ENCODE peak calls at places on chromosomes 7 and 10, in eight cellular contexts. One of them, this sample, is unnamed.

GRCh38 chr10:31939797-31940708 is 11.4 kb upstream of the ARHGAP12 start:
- DNase-seq in GM12865: no peak
- DNase-seq in neural progenitor cell: no peak
- DNase-seq in cardiac fibroblast: peak
- DNase-seq in Caco-2: no peak
- DNase-seq in GM06990: no peak
- DNase-seq in lower leg skin: no peak
- DNase-seq in ascending aorta: no peak
- DNase-seq in this sample: no peak

GRCh38 chr7:30179016-30179436 is 44.2 kb downstream of the MTURN start:
- DNase-seq in GM06990: peak
- DNase-seq in cardiac fibroblast: no peak
- DNase-seq in GM12865: peak
- DNase-seq in ascending aorta: no peak
- DNase-seq in neural progenitor cell: no peak
- DNase-seq in lower leg skin: no peak
- DNase-seq in Caco-2: no peak
- DNase-seq in this sample: no peak

GRCh38 chr10:122981066-122981464 is 864 bp downstream of the PSTK start:
- DNase-seq in Caco-2: no peak
- DNase-seq in cardiac fibroblast: peak
- DNase-seq in GM06990: no peak
- DNase-seq in neural progenitor cell: peak
- DNase-seq in ascending aorta: no peak
- DNase-seq in lower leg skin: no peak
- DNase-seq in GM12865: peak
- DNase-seq in this sample: no peak

GRCh38 chr10:92181575-92181974 is 109.3 kb downstream of the CPEB3 start:
- DNase-seq in cardiac fibroblast: peak
- DNase-seq in neural progenitor cell: no peak
- DNase-seq in Caco-2: no peak
- DNase-seq in GM06990: peak
- DNase-seq in lower leg skin: no peak
- DNase-seq in GM12865: peak
- DNase-seq in ascending aorta: no peak
- DNase-seq in this sample: no peak

GRCh38 chr7:69664433-69664832 is 66.2 kb downstream of the AUTS2 start:
- DNase-seq in lower leg skin: no peak
- DNase-seq in cardiac fibroblast: no peak
- DNase-seq in neural progenitor cell: no peak
- DNase-seq in GM12865: peak
- DNase-seq in ascending aorta: no peak
- DNase-seq in Caco-2: no peak
- DNase-seq in GM06990: no peak
- DNase-seq in this sample: no peak

GRCh38 chr10:69506834-69507643 is 55.8 kb downstream of the TSPAN15 start:
- DNase-seq in ascending aorta: no peak
- DNase-seq in GM12865: no peak
- DNase-seq in cardiac fibroblast: peak
- DNase-seq in Caco-2: peak
- DNase-seq in GM06990: no peak
- DNase-seq in neural progenitor cell: no peak
- DNase-seq in lower leg skin: peak
- DNase-seq in this sample: no peak

GRCh38 chr7:4712371-4713182 is 30.5 kb downstream of the FOXK1 start:
- DNase-seq in GM12865: peak
- DNase-seq in ascending aorta: no peak
- DNase-seq in neural progenitor cell: no peak
- DNase-seq in GM06990: no peak
- DNase-seq in cardiac fibroblast: peak
- DNase-seq in Caco-2: no peak
- DNase-seq in lower leg skin: no peak
- DNase-seq in this sample: no peak

GRCh38 chr10:71667374-71667750 is 52.2 kb downstream of the C10orf105 start:
- DNase-seq in cardiac fibroblast: no peak
- DNase-seq in GM06990: no peak
- DNase-seq in neural progenitor cell: no peak
- DNase-seq in ascending aorta: no peak
- DNase-seq in GM12865: peak
- DNase-seq in Caco-2: no peak
- DNase-seq in lower leg skin: no peak
- DNase-seq in this sample: no peak

GRCh38 chr7:13794581-13794980 is 194.9 kb downstream of the ETV1 start:
- DNase-seq in neural progenitor cell: no peak
- DNase-seq in GM12865: no peak
- DNase-seq in Caco-2: no peak
- DNase-seq in GM06990: no peak
- DNase-seq in ascending aorta: no peak
- DNase-seq in cardiac fibroblast: no peak
- DNase-seq in lower leg skin: no peak
- DNase-seq in this sample: no peak

GRCh38 chr7:93921607-93922446 is at the start of gene GNG11:
- DNase-seq in neural progenitor cell: peak
- DNase-seq in cardiac fibroblast: peak
- DNase-seq in lower leg skin: peak
- DNase-seq in GM06990: peak
- DNase-seq in GM12865: peak
- DNase-seq in Caco-2: no peak
- DNase-seq in ascending aorta: peak
- DNase-seq in this sample: peak

GRCh38 chr7:127629268-127629854 is 11.4 kb upstream of the PAX4 start:
- DNase-seq in GM06990: no peak
- DNase-seq in GM12865: peak
- DNase-seq in Caco-2: peak
- DNase-seq in neural progenitor cell: peak
- DNase-seq in cardiac fibroblast: no peak
- DNase-seq in ascending aorta: no peak
- DNase-seq in lower leg skin: no peak
- DNase-seq in this sample: peak

GRCh38 chr7:151168022-151168786 is 710 bp upstream of the GBX1 start:
- DNase-seq in GM06990: peak
- DNase-seq in GM12865: peak
- DNase-seq in cardiac fibroblast: peak
- DNase-seq in Caco-2: no peak
- DNase-seq in lower leg skin: no peak
- DNase-seq in neural progenitor cell: peak
- DNase-seq in ascending aorta: no peak
- DNase-seq in this sample: peak
- TF ChIP-seq CTCF in GM06990: peak
- TF ChIP-seq CTCF in GM12865: peak
- TF ChIP-seq CTCF in cardiac fibroblast: peak
- TF ChIP-seq CTCF in Caco-2: peak
- TF ChIP-seq CTCF in lower leg skin: no peak
- TF ChIP-seq CTCF in neural progenitor cell: peak
- TF ChIP-seq CTCF in ascending aorta: peak
- TF ChIP-seq CTCF in this sample: peak

GRCh38 chr10:35331894-35332640 is 4.2 kb upstream of the CCNY start:
- DNase-seq in cardiac fibroblast: peak
- DNase-seq in GM12865: no peak
- DNase-seq in ascending aorta: no peak
- DNase-seq in GM06990: no peak
- DNase-seq in Caco-2: no peak
- DNase-seq in neural progenitor cell: no peak
- DNase-seq in lower leg skin: no peak
- DNase-seq in this sample: no peak
- TF ChIP-seq CTCF in cardiac fibroblast: no peak
- TF ChIP-seq CTCF in GM12865: no peak
- TF ChIP-seq CTCF in ascending aorta: no peak
- TF ChIP-seq CTCF in GM06990: no peak
- TF ChIP-seq CTCF in Caco-2: no peak
- TF ChIP-seq CTCF in neural progenitor cell: no peak
- TF ChIP-seq CTCF in lower leg skin: no peak
- TF ChIP-seq CTCF in this sample: no peak

GRCh38 chr7:1380821-1381580 is 78.3 kb downstream of the MICALL2 start:
- DNase-seq in GM06990: no peak
- DNase-seq in Caco-2: no peak
- DNase-seq in GM12865: no peak
- DNase-seq in neural progenitor cell: no peak
- DNase-seq in ascending aorta: no peak
- DNase-seq in cardiac fibroblast: no peak
- DNase-seq in lower leg skin: no peak
- DNase-seq in this sample: no peak

GRCh38 chr7:1382553-1383397 is 76.5 kb downstream of the MICALL2 start:
- DNase-seq in lower leg skin: no peak
- DNase-seq in ascending aorta: no peak
- DNase-seq in neural progenitor cell: no peak
- DNase-seq in GM06990: no peak
- DNase-seq in Caco-2: no peak
- DNase-seq in cardiac fibroblast: no peak
- DNase-seq in GM12865: no peak
- DNase-seq in this sample: no peak

GRCh38 chr7:1379202-1379601 is 80.1 kb downstream of the MICALL2 start:
- DNase-seq in neural progenitor cell: no peak
- DNase-seq in GM12865: no peak
- DNase-seq in lower leg skin: no peak
- DNase-seq in Caco-2: no peak
- DNase-seq in GM06990: no peak
- DNase-seq in ascending aorta: no peak
- DNase-seq in cardiac fibroblast: no peak
- DNase-seq in this sample: no peak

GRCh38 chr7:1378610-1379180 is 80.6 kb downstream of the MICALL2 start:
- DNase-seq in GM12865: no peak
- DNase-seq in cardiac fibroblast: no peak
- DNase-seq in ascending aorta: no peak
- DNase-seq in Caco-2: no peak
- DNase-seq in GM06990: no peak
- DNase-seq in neural progenitor cell: no peak
- DNase-seq in lower leg skin: no peak
- DNase-seq in this sample: no peak

GRCh38 chr7:1380211-1380815 is 79.0 kb downstream of the MICALL2 start:
- DNase-seq in lower leg skin: no peak
- DNase-seq in neural progenitor cell: no peak
- DNase-seq in cardiac fibroblast: no peak
- DNase-seq in GM12865: no peak
- DNase-seq in GM06990: no peak
- DNase-seq in Caco-2: no peak
- DNase-seq in ascending aorta: no peak
- DNase-seq in this sample: no peak
- TF ChIP-seq CTCF in lower leg skin: no peak
- TF ChIP-seq CTCF in neural progenitor cell: no peak
- TF ChIP-seq CTCF in cardiac fibroblast: no peak
- TF ChIP-seq CTCF in GM12865: no peak
- TF ChIP-seq CTCF in GM06990: no peak
- TF ChIP-seq CTCF in Caco-2: no peak
- TF ChIP-seq CTCF in ascending aorta: no peak
- TF ChIP-seq CTCF in this sample: no peak

GRCh38 chr7:42385912-42386311 is 148.9 kb upstream of the GLI3 start:
- DNase-seq in GM12865: no peak
- DNase-seq in Caco-2: no peak
- DNase-seq in cardiac fibroblast: no peak
- DNase-seq in lower leg skin: no peak
- DNase-seq in ascending aorta: no peak
- DNase-seq in GM06990: no peak
- DNase-seq in neural progenitor cell: no peak
- DNase-seq in this sample: no peak
- TF ChIP-seq CTCF in GM12865: no peak
- TF ChIP-seq CTCF in Caco-2: no peak
- TF ChIP-seq CTCF in cardiac fibroblast: peak
- TF ChIP-seq CTCF in lower leg skin: no peak
- TF ChIP-seq CTCF in ascending aorta: no peak
- TF ChIP-seq CTCF in GM06990: peak
- TF ChIP-seq CTCF in neural progenitor cell: peak
- TF ChIP-seq CTCF in this sample: peak

GRCh38 chr10:77974396-77975074 is 48.0 kb upstream of the DLG5 start:
- DNase-seq in GM12865: peak
- DNase-seq in Caco-2: no peak
- DNase-seq in ascending aorta: peak
- DNase-seq in GM06990: no peak
- DNase-seq in neural progenitor cell: peak
- DNase-seq in cardiac fibroblast: peak
- DNase-seq in lower leg skin: peak
- DNase-seq in this sample: no peak
- TF ChIP-seq CTCF in GM12865: peak
- TF ChIP-seq CTCF in Caco-2: peak
- TF ChIP-seq CTCF in ascending aorta: peak
- TF ChIP-seq CTCF in GM06990: peak
- TF ChIP-seq CTCF in neural progenitor cell: peak
- TF ChIP-seq CTCF in cardiac fibroblast: peak
- TF ChIP-seq CTCF in lower leg skin: no peak
- TF ChIP-seq CTCF in this sample: peak

DNA sequence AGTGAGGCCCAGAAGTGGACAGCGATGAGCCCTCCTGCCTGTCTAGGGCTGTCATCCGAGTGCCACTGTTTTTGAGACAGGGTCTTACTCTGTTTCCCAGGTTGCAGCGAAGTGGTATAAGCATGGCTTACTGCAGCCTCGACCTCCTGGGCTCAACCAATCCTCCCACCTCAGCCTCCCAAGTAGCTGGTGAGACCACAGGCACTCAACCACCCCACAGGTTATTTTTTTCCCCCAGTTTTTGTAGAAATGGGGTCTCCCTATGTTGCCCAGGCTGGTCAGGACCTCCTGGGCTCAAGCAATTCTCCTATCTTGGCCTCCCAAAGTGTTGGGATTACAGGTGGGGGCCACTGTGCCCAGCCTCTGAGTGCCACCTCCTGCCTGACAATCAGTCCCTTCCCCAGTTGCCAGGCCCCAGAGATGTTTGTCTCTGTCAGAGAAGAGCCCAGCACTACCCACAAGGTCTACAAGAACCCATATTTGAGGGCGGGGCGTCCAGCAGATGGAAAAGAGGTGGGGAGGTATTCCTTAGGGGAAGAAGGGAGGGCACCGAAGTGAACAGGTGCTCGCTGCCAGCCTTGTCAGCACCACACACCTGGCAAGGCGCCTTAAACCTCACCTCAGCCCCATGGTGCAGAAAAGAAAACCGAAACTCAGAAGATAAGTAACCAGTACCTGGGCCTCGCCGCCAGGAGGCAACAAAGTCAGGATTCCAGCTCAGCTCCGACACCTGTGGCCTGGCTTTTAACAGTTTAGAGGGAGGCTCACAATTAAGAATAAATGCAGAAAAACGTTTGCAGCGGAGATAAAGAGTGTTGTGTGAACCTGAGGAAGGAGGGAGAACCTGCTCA is 77.4 kb upstream of the ANLN start:
- DNase-seq in GM06990: no peak
- DNase-seq in lower leg skin: no peak
- DNase-seq in GM12865: peak
- DNase-seq in ascending aorta: no peak
- DNase-seq in Caco-2: no peak
- DNase-seq in cardiac fibroblast: no peak
- DNase-seq in neural progenitor cell: peak
- DNase-seq in this sample: no peak
- TF ChIP-seq CTCF in GM06990: peak
- TF ChIP-seq CTCF in lower leg skin: no peak
- TF ChIP-seq CTCF in GM12865: peak
- TF ChIP-seq CTCF in ascending aorta: no peak
- TF ChIP-seq CTCF in Caco-2: peak
- TF ChIP-seq CTCF in cardiac fibroblast: no peak
- TF ChIP-seq CTCF in neural progenitor cell: peak
- TF ChIP-seq CTCF in this sample: peak

This sample was measured in progenitor cell of endocrine pancreas.